ENCODE peak calls at places on chromosomes 6 and 20, in six cellular contexts. X, T, J, D, H and L are unnamed samples.

GRCh38 chr6:37675606-37676005 is 22.1 kb downstream of the MDGA1 start:
- DNase-seq in D (no peak), H (no peak), X (no peak), J (no peak), T (no peak), L (no peak)

GRCh38 chr6:150659046-150659763 is 59.5 kb downstream of the PLEKHG1 start:
- DNase-seq in T (no peak), H (no peak), D (no peak), J (no peak), X (no peak), L (no peak)

GRCh38 chr6:30541515-30542403 is 14.5 kb downstream of the GNL1 start:
- DNase-seq in D (peak; percentile 74), X (peak; percentile 74), H (peak; percentile 92), T (peak; percentile 88), J (peak; percentile 74), L (peak; percentile 78)

GRCh38 chr20:33864324-33864963 is 53.3 kb downstream of the CHMP4B start:
- DNase-seq in T (no peak), X (no peak), H (no peak), D (no peak), J (no peak), L (no peak)

GRCh38 chr6:90368601-90369000 is 72.0 kb upstream of the BACH2 start:
- DNase-seq in H (no peak), T (no peak), J (no peak), D (no peak), X (no peak), L (no peak)

GRCh38 chr6:118896339-118897136 is 2.6 kb downstream of the ASF1A start:
- DNase-seq in X (no peak), D (peak; percentile 78), H (peak; percentile 73), J (peak; percentile 27), T (no peak), L (no peak)

GRCh38 chr6:122491915-122492537 is 20.4 kb upstream of the SERINC1 start:
- DNase-seq in D (peak; percentile 80), X (peak; percentile 53), H (peak; percentile 87), J (peak; percentile 75), T (peak; percentile 85), L (peak; percentile 50)

GRCh38 chr6:3561745-3562144 is 104.9 kb upstream of the SLC22A23 start:
- DNase-seq in T (no peak), H (no peak), D (no peak), X (no peak), J (no peak), L (no peak)

GRCh38 chr6:114634016-114634415 is 291.2 kb upstream of the HS3ST5 start:
- DNase-seq in T (no peak), H (no peak), D (no peak), J (no peak), X (no peak), L (no peak)